ENCODE peak calls at places on chromosomes 12 and 14, in seven cellular contexts. X is GM13976, L is dorsolateral prefrontal cortex, S is kidney, E is HFF-Myc, R is stomach, W is OCI-LY7. O is an unnamed sample.

GRCh38 chr14:55614304-55614703 is 34.3 kb downstream of the KTN1 start:
- DNase-seq in X (no peak), L (no peak), S (no peak), W (no peak), R (no peak), E (no peak), O (no peak)

GRCh38 chr12:108289342-108290131 is 49.6 kb downstream of the CMKLR1 start:
- DNase-seq in E (no peak), R (no peak), W (no peak), S (no peak), X (no peak), L (peak; percentile 55), O (no peak)

GRCh38 chr12:111330800-111331752 is 37.8 kb downstream of the PHETA1 start:
- DNase-seq in X (peak; percentile 62), W (peak; percentile 61), R (no peak), L (no peak), E (peak; percentile 15), S (no peak), O (peak; percentile 45)

GRCh38 chr12:32568241-32568640 is 110.9 kb upstream of the DNM1L start:
- DNase-seq in L (no peak), R (no peak), S (no peak), X (no peak), W (no peak), E (peak; percentile 31), O (no peak)

GRCh38 chr14:33347816-33348215 is 409.1 kb downstream of the NPAS3 start:
- DNase-seq in X (no peak), R (no peak), E (no peak), W (no peak), L (no peak), S (no peak), O (no peak)

GRCh38 chr12:29131539-29131938 is 17.5 kb upstream of the FAR2 start:
- DNase-seq in L (no peak), R (no peak), S (no peak), E (peak; percentile 81), X (no peak), W (no peak), O (no peak)

GRCh38 chr14:68851078-68851477 is 58.2 kb upstream of the ZFP36L1 start:
- DNase-seq in E (no peak), S (no peak), X (no peak), R (no peak), W (no peak), L (no peak), O (no peak)

GRCh38 chr12:99111600-99111999 is 466.5 kb downstream of the APAF1 start:
- DNase-seq in W (no peak), E (no peak), X (no peak), S (no peak), R (no peak), L (peak; percentile 50), O (no peak)

GRCh38 chr12:157644-158043 is 56.3 kb downstream of the SLC6A12 start:
- DNase-seq in X (no peak), R (no peak), S (no peak), L (no peak), E (no peak), W (no peak), O (no peak)

GRCh38 chr12:26123482-26123980 is 1.3 kb downstream of the BHLHE41 start:
- DNase-seq in L (no peak), S (no peak), E (no peak), W (no peak), R (no peak), X (no peak), O (no peak)

GRCh38 chr12:121239335-121239678 is 29.4 kb downstream of the P2RX4 start:
- DNase-seq in R (no peak), E (no peak), S (no peak), X (no peak), W (no peak), L (no peak), O (no peak)
- TF ChIP-seq CTCF in R (no peak), E (no peak), S (no peak), X (no peak), W (no peak), L (no peak), O (no peak)

GRCh38 chr12:3152013-3152412 is 74.8 kb downstream of the TSPAN9 start:
- DNase-seq in X (no peak), L (no peak), S (peak; percentile 83), E (no peak), W (no peak), R (no peak), O (peak; percentile 41)
- TF ChIP-seq CTCF in X (no peak), L (no peak), S (no peak), E (no peak), W (no peak), R (no peak), O (no peak)

DNA sequence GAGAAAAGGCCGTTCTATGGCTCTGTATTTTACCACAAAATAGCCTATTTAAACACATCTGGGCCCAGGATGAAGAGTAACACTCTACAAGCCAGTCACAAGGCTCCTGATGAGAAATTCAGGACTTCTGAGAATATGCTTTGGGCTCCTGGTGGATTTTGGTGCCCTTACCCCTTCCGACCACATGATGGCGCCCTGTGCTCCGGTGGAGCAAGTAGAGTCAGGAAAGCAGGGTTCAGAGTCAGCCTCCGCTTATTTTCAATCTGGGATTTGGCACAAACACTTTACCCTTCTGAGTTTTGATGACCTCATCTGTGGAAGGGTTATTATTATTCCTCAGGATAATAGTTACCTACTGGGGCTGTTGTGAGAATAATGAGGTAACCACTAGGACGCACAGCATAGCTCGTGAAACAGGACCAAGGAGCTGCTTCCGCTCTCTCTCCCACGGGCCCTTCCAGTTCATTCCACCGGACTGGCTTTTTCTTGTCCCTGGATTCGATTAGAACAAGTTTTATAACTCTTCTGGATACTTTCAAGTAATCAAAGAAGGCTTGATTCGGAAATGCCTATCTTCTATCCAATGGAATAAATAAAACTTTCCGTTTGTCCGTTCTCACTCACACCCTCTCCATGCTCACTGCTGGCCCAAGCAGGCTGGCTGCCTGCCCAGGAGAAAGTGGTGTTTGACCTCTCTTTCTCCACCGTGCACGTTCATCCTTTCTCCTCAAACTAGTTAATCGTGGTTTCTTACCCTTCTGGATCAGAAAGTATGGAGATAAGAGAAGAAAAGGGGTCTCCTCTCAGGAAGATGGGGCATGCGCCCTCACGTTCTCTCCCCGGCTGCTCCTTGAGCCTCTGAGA is 104.6 kb downstream of the GALC start:
- DNase-seq in W (peak; percentile 26), R (no peak), L (no peak), E (peak; percentile 19), S (no peak), X (no peak), O (no peak)
- TF ChIP-seq CTCF in W (peak; percentile 82), R (no peak), L (peak; percentile 15), E (peak; percentile 80), S (peak; percentile 35), X (peak; percentile 47), O (peak; percentile 37)

GRCh38 chr14:104280085-104280901 is 141.9 kb downstream of the KIF26A start:
- DNase-seq in S (peak; percentile 60), R (peak; percentile 19), X (no peak), L (peak; percentile 31), E (no peak), W (no peak), O (no peak)

GRCh38 chr14:104282332-104283196 is 144.2 kb downstream of the KIF26A start:
- DNase-seq in E (no peak), R (peak; percentile 18), X (no peak), S (peak; percentile 64), W (no peak), L (peak; percentile 10), O (no peak)

GRCh38 chr14:104283197-104284106 is 145.1 kb downstream of the KIF26A start:
- DNase-seq in L (peak; percentile 4), W (no peak), S (peak; percentile 58), X (no peak), R (no peak), E (no peak), O (no peak)

GRCh38 chr14:104281768-104282301 is 143.4 kb downstream of the KIF26A start:
- DNase-seq in R (peak; percentile 21), S (peak; percentile 44), X (no peak), E (no peak), W (no peak), L (peak; percentile 26), O (no peak)

GRCh38 chr14:104280902-104281767 is 142.7 kb downstream of the KIF26A start:
- DNase-seq in E (no peak), W (no peak), R (peak; percentile 17), S (peak; percentile 73), X (no peak), L (peak; percentile 27), O (no peak)
- TF ChIP-seq CTCF in E (no peak), W (no peak), R (no peak), S (no peak), X (no peak), L (no peak), O (no peak)

DNA sequence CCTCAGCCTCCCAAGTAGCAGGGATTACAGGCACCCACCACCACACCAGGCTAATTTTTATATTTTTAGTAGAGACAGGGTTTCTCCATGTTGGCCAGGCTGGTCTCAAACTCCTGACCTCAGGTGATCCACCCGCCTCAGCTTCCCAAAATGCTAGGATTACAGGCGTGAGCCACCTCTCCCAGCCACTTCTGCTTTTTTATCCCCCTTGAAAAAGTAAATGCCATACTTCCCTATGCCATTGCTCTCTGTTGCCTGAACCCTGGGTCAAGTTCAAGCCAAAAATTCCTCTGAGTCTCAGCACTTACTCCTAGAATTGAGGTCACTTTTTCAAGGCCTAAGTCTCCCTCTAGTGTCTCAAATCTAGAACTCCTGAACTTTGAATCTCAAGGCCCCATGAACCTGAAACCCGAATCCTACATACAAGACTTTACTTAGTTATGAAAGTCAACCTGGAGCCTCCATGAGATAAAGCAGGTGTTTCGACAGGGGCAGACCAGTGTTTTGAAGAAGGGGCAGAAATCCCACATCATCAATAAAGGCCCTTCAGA is 1.4 kb upstream of the APOBEC1 start:
- DNase-seq in W (peak; percentile 42), X (no peak), R (no peak), L (no peak), E (no peak), S (no peak), O (no peak)
- TF ChIP-seq CTCF in W (peak; percentile 73), X (no peak), R (no peak), L (no peak), E (peak; percentile 34), S (no peak), O (no peak)

DNA sequence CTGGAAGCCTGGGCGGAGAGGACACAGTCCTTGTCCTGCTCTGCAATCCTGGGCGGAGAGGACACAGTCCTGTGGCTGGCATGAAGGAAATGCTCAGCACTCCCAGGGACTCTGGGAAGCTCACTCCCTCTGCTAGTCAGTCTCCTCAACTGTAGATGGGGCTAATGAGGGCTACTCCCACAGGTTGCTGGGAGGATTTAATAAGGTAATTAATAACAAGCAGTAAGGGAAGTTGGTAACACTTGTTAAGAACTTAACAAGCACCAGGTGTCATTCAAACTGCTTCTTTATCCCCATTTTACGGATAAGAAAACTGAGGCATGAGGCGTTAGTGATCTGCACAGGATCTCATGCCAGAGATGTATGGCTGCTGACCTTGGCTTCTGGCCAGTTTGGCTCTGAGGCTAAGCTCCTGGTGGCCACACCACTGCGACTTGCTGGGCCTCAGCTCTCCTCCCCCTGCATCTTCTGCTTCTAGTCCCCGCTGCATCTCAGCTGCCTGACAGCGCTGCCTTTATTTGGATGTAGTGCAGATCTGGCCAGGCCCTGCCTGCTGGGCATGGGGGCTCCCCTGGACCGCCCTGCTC is 54.1 kb upstream of the BEGAIN start:
- DNase-seq in R (no peak), S (no peak), X (no peak), E (no peak), W (no peak), L (no peak), O (no peak)
- TF ChIP-seq CTCF in R (no peak), S (no peak), X (no peak), E (no peak), W (no peak), L (no peak), O (no peak)

DNA sequence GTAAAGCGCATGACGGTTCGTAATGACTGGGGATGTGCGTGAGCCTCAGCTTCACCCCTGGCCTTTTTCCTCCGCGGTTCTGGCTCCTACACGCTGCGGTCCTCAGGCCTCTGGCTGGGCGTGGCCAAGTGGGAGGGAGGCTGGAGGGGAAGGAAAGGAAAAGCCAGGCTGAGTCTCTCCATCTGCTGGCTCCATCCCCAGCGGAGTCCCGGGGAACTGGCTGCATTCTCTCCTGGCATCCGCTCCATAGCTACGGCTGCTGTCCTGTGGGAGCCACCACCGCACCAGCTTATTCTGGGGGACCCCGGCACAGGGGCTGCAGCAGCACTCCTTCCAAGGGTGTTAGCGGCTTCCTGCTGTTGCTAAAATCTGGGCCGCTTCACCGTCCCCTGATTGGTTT is 68.2 kb upstream of the SLC24A4 start:
- DNase-seq in L (peak; percentile 71), R (no peak), E (no peak), S (peak; percentile 81), W (no peak), X (no peak), O (no peak)
- TF ChIP-seq CTCF in L (no peak), R (no peak), E (no peak), S (no peak), W (no peak), X (no peak), O (no peak)